ENCODE peak calls at places on chromosomes 13 and 19, in seven cellular contexts. R, S, A, Q, I, D and V are unnamed samples.

GRCh38 chr19:48329167-48329891 is 4.0 kb downstream of the EMP3 start:
- DNase-seq in R (peak; percentile 24), S (no peak), A (no peak), Q (peak; percentile 59), I (peak; percentile 71), D (peak; percentile 37), V (peak; percentile 53)

GRCh38 chr13:42078113-42078769 is 29.8 kb downstream of the DGKH start:
- DNase-seq in R (no peak), S (peak; percentile 13), A (no peak), Q (peak; percentile 37), I (peak; percentile 42), D (no peak), V (no peak)

GRCh38 chr19:794989-795658 is 2.1 kb upstream of the PTBP1 start:
- DNase-seq in R (no peak), S (no peak), A (no peak), Q (no peak), I (no peak), D (peak; percentile 35), V (no peak)

GRCh38 chr13:31761951-31762350 is 22.6 kb downstream of the RXFP2 start:
- DNase-seq in R (no peak), S (no peak), A (no peak), Q (peak; percentile 55), I (peak; percentile 69), D (no peak), V (no peak)

GRCh38 chr19:23401086-23401485 is 5.8 kb upstream of the ZNF91 start:
- DNase-seq in R (no peak), S (no peak), A (no peak), Q (no peak), I (no peak), D (no peak), V (no peak)

GRCh38 chr13:106515635-106516254 is 19.7 kb downstream of the EFNB2 start:
- DNase-seq in R (no peak), S (no peak), A (no peak), Q (no peak), I (no peak), D (no peak), V (no peak)

GRCh38 chr19:17205237-17206140 is 9.7 kb upstream of the USE1 start:
- DNase-seq in R (peak; percentile 72), S (peak; percentile 57), A (peak; percentile 60), Q (peak; percentile 34), I (peak; percentile 45), D (peak; percentile 66), V (peak; percentile 67)

GRCh38 chr19:6354098-6354674 is 7.1 kb upstream of the CLPP start:
- DNase-seq in R (no peak), S (no peak), A (no peak), Q (peak; percentile 8), I (peak; percentile 37), D (no peak), V (no peak)

GRCh38 chr19:13098291-13099072 is 4.2 kb downstream of the LYL1 start:
- DNase-seq in R (no peak), S (no peak), A (no peak), Q (peak; percentile 52), I (peak; percentile 72), D (no peak), V (no peak)

GRCh38 chr19:54477650-54478049 is 4.6 kb upstream of the CDC42EP5 start:
- DNase-seq in R (no peak), S (no peak), A (no peak), Q (no peak), I (no peak), D (no peak), V (no peak)

GRCh38 chr19:3577741-3578344 is 5.1 kb downstream of the HMG20B start:
- DNase-seq in R (no peak), S (no peak), A (no peak), Q (no peak), I (no peak), D (no peak), V (no peak)

GRCh38 chr19:36972594-36972993 is 56.5 kb downstream of the ZNF568 start:
- DNase-seq in R (no peak), S (no peak), A (no peak), Q (no peak), I (no peak), D (no peak), V (peak; percentile 3)

GRCh38 chr19:29524912-29525870 is 603 bp upstream of the VSTM2B start:
- DNase-seq in R (no peak), S (peak; percentile 55), A (no peak), Q (no peak), I (no peak), D (peak; percentile 54), V (no peak)